ENCODE peak calls at places on chromosomes 12 and 14, in six cellular contexts. B, X, C, O, G and F are unnamed samples. For H3K36me3, the result is how much of the 10 kb centered on the place peaks cover.

GRCh38 chr14:92425101-92425500 is 88.5 kb upstream of the RIN3 start:
- DNase-seq in C (peak), G (no peak), B (peak), X (no peak), O (no peak), F (no peak)

GRCh38 chr14:96239759-96240158 is 16.3 kb upstream of the BDKRB1 start:
- DNase-seq in X (no peak), C (no peak), O (no peak), G (no peak), B (no peak), F (no peak)

GRCh38 chr12:51975196-51975595 is 23.7 kb downstream of the ACVR1B start:
- DNase-seq in O (no peak), C (no peak), B (no peak), G (no peak), X (no peak), F (no peak)

GRCh38 chr12:5691943-5692342 is 253.1 kb downstream of the ANO2 start:
- DNase-seq in G (no peak), B (no peak), C (no peak), X (no peak), O (no peak), F (no peak)

GRCh38 chr12:106138646-106139421 is at the start of gene NUAK1:
- DNase-seq in G (no peak), C (no peak), X (no peak), B (no peak), O (no peak), F (peak)

GRCh38 chr14:34676516-34677211 is 37.7 kb downstream of the CFL2 start:
- DNase-seq in G (no peak), O (no peak), B (no peak), X (no peak), C (no peak), F (no peak)

GRCh38 chr12:6542209-6543009 is 8.1 kb downstream of the GAPDH start:
- DNase-seq in X (no peak), B (peak), C (no peak), O (no peak), G (no peak), F (no peak)

GRCh38 chr12:20492251-20492728 is 124.0 kb downstream of the PDE3A start:
- DNase-seq in O (no peak), G (peak), X (no peak), B (no peak), C (peak), F (no peak)

GRCh38 chr14:75281691-75282000 is 3.0 kb downstream of the FOS start:
- DNase-seq in G (no peak), B (no peak), X (no peak), C (no peak), O (no peak), F (no peak)

GRCh38 chr12:104154806-104155205 is 16.8 kb upstream of the NFYB start:
- DNase-seq in C (no peak), B (no peak), X (no peak), O (no peak), G (no peak), F (no peak)

GRCh38 chr12:45232771-45233372 is 17.0 kb downstream of the ANO6 start:
- DNase-seq in B (peak), X (no peak), C (peak), G (peak), O (peak), F (peak)

GRCh38 chr12:120849765-120850164 is 54.4 kb downstream of the SPPL3 start:
- DNase-seq in O (no peak), C (no peak), X (no peak), G (no peak), B (peak), F (no peak)

GRCh38 chr12:90905691-90906370 is 49.1 kb downstream of the CCER1 start:
- DNase-seq in G (no peak), O (no peak), X (no peak), C (no peak), B (no peak), F (no peak)

GRCh38 chr14:56630707-56631106 is 51.1 kb downstream of the TMEM260 start:
- DNase-seq in O (no peak), C (no peak), G (no peak), X (no peak), B (no peak), F (no peak)

GRCh38 chr14:67883717-67884116 is 64.1 kb downstream of the RAD51B start:
- DNase-seq in C (no peak), B (no peak), G (no peak), O (no peak), X (no peak), F (no peak)

GRCh38 chr12:53481957-53482586 is 17.2 kb downstream of the MAP3K12 start:
- DNase-seq in O (no peak), C (no peak), G (no peak), B (peak), X (no peak), F (no peak)

GRCh38 chr12:10207136-10207535 is 5.5 kb upstream of the GABARAPL1 start:
- DNase-seq in O (no peak), G (no peak), B (no peak), X (no peak), C (no peak), F (no peak)

GRCh38 chr14:87888136-87888999 is 104.6 kb downstream of the GALC start:
- DNase-seq in B (peak), O (peak), C (no peak), X (peak), G (no peak), F (peak)

GRCh38 chr12:76085159-76085868 is 829 bp upstream of the NAP1L1 start:
- DNase-seq in G (no peak), O (no peak), C (no peak), X (no peak), B (no peak), F (no peak)

GRCh38 chr12:70892593-70892992 is 27.9 kb downstream of the PTPRR start:
- DNase-seq in B (no peak), C (no peak), O (no peak), G (no peak), X (no peak), F (no peak)

GRCh38 chr14:91830777-91831176 is 36.6 kb downstream of the TC2N start:
- DNase-seq in G (peak), C (no peak), B (no peak), X (peak), O (no peak), F (peak)

GRCh38 chr14:105329411-105330200 is 15.1 kb downstream of the PACS2 start:
- DNase-seq in B (no peak), C (no peak), O (no peak), X (no peak), G (no peak), F (no peak)

GRCh38 chr12:15575797-15576560 is 213.2 kb downstream of the EPS8 start:
- DNase-seq in O (no peak), B (no peak), C (no peak), G (no peak), X (no peak), F (no peak)
- H3K36me3 ChIP-seq in O (under half), B (under half), C (under half), G (under half), X (under half), F (under half)

DNA sequence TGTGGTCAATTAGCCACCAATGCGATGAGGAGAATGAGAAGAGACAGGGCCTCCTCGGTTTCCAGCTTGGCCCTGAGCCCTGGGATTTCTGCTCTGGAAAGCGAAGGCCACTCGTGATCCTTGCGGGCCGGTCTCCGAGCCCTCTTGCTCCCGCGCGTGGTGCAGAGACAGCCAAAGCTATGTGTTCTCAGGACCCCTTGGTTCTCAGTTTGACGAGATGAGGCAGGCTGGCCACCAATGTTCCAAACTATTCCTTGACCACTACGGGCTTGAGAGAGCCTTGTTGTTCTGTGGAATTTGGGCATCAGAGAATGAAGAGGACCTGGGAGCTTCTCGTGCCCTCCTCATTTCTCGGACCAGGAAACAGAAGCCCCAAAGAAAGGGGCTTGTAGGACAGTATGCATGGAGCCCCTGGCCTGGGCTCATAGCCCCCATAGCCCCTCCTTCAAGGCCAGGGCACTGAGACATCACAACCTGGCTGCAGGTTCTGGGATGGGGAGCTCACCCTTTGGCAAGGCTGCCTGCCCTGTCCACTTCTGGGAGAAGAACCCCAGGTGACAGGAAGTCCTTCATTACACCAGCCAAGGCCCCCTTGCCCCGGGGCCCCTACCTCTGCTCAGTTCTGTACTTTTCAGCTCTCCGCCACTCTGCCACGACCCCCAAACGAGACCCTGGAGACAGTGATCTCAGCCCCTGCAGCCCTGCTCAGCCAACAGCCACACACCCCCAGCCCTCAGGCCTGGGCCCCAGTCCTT is 223.0 kb upstream of the RTL1 start:
- DNase-seq in G (no peak), X (no peak), C (no peak), B (no peak), O (no peak), F (no peak)
- TF ChIP-seq ZNF274 in G (no peak), X (no peak), C (no peak), B (no peak), O (no peak), F (no peak)

GRCh38 chr12:27319394-27319793 is 13.2 kb upstream of the BMAL2 start:
- DNase-seq in C (no peak), O (no peak), X (no peak), B (no peak), G (no peak), F (no peak)

GRCh38 chr12:27324452-27324999 is 8.1 kb upstream of the BMAL2 start:
- DNase-seq in C (no peak), G (no peak), B (no peak), X (no peak), O (no peak), F (no peak)

GRCh38 chr12:27316947-27317346 is 15.7 kb upstream of the BMAL2 start:
- DNase-seq in B (no peak), O (no peak), C (no peak), G (no peak), X (no peak), F (no peak)

DNA sequence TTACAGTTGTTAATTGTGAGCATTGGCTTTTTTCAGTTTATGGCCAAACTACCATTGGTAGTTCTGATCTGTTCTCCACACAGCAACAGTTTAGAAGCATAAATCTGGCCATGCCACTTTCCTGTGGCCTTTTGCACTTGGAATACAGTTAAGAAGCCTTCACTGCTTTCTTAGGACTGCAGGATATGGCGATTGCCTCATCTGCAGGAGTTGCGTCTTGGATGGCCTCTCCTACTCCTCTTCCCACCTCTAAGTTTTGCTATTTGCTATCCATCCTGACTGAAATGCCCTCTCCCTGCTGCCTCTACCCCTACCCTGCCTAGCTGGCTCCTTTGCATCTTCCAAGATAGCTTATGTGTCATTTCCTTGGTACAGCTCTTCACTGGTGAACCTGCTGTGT is 12.8 kb upstream of the BMAL2 start:
- DNase-seq in O (no peak), B (no peak), C (no peak), X (no peak), G (no peak), F (no peak)
- H3K36me3 ChIP-seq in O (under half), B (under half), C (under half), X (under half), G (under half), F (under half)

GRCh38 chr14:44795725-44796124 is 166.0 kb downstream of the KLHL28 start:
- DNase-seq in G (no peak), B (no peak), C (no peak), X (no peak), O (no peak), F (no peak)
- TF ChIP-seq ZNF274 in G (no peak), B (no peak), C (no peak), X (no peak), O (no peak), F (no peak)

DNA sequence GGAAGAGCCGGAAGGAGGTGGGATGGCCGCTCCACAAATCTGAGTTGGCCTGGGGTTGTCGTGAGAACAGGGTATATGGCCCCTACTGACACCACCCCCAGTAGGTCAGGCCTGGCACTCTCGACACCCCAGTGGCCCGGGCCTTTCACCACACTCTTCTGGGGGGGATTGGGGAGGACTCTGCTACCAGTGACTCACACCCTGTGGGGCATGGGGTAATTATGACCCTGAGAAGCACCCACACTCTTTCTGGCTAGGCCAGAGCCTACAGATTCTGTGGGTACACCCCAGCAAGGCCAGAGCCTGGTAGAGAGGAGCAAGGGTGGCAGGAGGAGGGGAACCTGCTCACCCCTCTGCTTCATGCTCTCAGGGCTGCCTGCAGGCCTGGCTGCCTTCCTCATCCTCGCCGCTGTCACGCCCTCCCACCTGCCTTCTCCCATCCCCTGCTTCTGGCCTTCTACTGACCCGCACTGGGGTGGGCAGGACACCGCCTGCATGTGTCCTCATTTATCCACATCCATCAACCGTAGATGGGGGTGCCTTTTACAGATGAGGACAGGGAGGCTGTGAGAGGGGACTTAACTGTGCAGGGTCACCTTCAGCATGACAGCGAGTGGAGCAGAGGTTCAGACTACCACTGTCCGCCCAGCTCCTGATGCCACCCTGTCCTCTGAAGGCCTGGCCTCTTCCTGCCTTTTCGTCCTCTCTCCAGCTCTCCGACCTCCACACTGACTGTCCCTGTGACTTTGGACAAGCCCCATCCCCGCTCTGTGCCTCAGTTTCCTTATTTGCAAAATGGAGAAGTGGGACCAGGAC is 18.4 kb downstream of the ASB2 start:
- DNase-seq in X (no peak), B (no peak), C (no peak), O (no peak), G (no peak), F (no peak)
- H3K36me3 ChIP-seq in X (under half), B (under half), C (under half), O (under half), G (under half), F (under half)

DNA sequence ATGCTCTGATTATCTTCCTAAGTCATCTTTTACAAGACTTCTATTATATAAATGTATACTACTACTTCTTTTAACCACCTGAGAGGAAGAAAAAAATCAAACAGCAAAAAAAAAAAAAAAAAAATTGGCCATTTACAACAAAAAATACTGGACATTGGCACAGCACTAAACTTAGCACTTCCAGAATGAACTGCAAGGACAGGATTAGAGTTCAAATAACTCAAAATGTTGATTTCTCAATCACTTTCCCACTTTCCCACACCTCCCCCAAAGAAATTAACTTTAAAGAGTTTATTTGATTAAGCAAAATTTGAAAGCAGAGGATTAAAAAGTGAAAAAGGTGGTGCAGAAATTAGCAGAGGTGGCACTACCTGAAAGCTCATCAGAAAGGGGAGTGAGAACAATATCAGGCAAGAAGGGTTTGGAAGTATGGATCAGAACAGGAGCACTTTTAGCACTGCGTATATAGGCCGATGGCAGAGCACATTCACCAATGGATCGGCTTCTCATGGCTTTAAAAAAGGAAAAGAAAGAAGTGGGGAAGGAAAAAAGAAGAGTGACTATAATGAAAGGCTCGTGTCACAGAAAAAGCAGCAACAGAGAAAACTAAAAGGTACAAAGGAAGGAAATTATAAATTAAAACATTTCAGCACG is 109.2 kb downstream of the RALGAPA1 start:
- DNase-seq in C (no peak), X (no peak), B (no peak), G (no peak), O (no peak), F (no peak)
- TF ChIP-seq ZNF274 in C (no peak), X (no peak), B (no peak), G (no peak), O (no peak), F (no peak)

GRCh38 chr14:50726372-50727107 is 58.4 kb upstream of the SAV1 start:
- DNase-seq in B (no peak), C (no peak), X (no peak), G (no peak), O (no peak), F (no peak)
- H3K36me3 ChIP-seq in B (under half), C (under half), X (under half), G (under half), O (under half), F (under half)

GRCh38 chr12:11963841-11964471 is 106.8 kb upstream of the BCL2L14 start:
- DNase-seq in O (no peak), C (no peak), X (no peak), G (no peak), B (no peak), F (no peak)

GRCh38 chr12:11958216-11959091 is 112.3 kb upstream of the BCL2L14 start:
- DNase-seq in G (no peak), B (peak), O (no peak), X (no peak), C (no peak), F (no peak)

GRCh38 chr12:11961686-11962085 is 109.1 kb upstream of the BCL2L14 start:
- DNase-seq in G (no peak), C (no peak), B (no peak), X (no peak), O (no peak), F (no peak)

GRCh38 chr12:11962795-11963347 is 107.9 kb upstream of the BCL2L14 start:
- DNase-seq in C (no peak), G (no peak), X (no peak), B (no peak), O (no peak), F (no peak)

GRCh38 chr12:11959117-11959823 is 111.5 kb upstream of the BCL2L14 start:
- DNase-seq in C (no peak), B (peak), X (no peak), G (no peak), O (no peak), F (no peak)
- TF ChIP-seq ZNF274 in C (no peak), B (no peak), X (no peak), G (no peak), O (no peak), F (no peak)

DNA sequence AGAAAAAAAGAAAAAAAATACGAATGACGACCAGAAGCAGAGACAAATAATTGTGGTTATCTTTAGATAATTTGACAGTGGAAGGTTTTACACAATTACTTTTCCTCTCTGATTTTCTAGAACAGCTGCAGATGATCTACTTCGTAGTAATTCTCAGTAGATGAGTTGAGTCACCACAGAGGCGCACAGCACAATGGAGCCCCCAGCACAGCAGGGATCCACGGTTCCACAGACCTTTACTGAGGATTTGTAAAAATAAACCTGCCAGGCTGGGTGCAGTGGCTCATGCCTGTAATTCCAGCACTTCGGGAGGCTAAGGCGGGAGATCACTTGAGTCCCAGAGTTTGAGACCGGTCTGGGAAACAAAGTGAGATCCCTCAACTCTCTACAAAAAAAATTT is 29.3 kb downstream of the AMN start:
- DNase-seq in O (no peak), C (no peak), X (no peak), G (no peak), B (no peak), F (no peak)
- H3K36me3 ChIP-seq in O (under half), C (under half), X (under half), G (under half), B (under half), F (half or more)

GRCh38 chr12:130220361-130220760 is 58.1 kb downstream of the FZD10 start:
- DNase-seq in B (no peak), X (no peak), C (no peak), O (no peak), G (no peak), F (peak)

GRCh38 chr12:130213249-130213648 is 51.0 kb downstream of the FZD10 start:
- DNase-seq in C (no peak), X (no peak), B (no peak), G (no peak), O (no peak), F (no peak)

GRCh38 chr12:130218682-130219081 is 56.4 kb downstream of the FZD10 start:
- DNase-seq in C (no peak), X (no peak), O (no peak), B (no peak), G (no peak), F (no peak)

GRCh38 chr12:130212384-130212783 is 50.1 kb downstream of the FZD10 start:
- DNase-seq in B (no peak), X (no peak), O (no peak), G (no peak), C (no peak), F (no peak)

GRCh38 chr12:130214686-130215370 is 52.6 kb downstream of the FZD10 start:
- DNase-seq in O (no peak), C (no peak), X (no peak), G (no peak), B (no peak), F (no peak)
- TF ChIP-seq ZNF274 in O (no peak), C (no peak), X (no peak), G (no peak), B (no peak), F (no peak)